ENCODE peak calls at places on chromosomes 12 and 14, in nine cellular contexts. K is OCI-LY7, C is brain microvascular endothelial cell, Q is lung, A is bronchial epithelial cell, H is Panc1, E is DND-41, R is astrocyte, Z is endothelial cell of umbilical vein. Y is an unnamed sample. For H3K36me3, the result is how much of the 10 kb centered on the place peaks cover.

GRCh38 chr14:51323492-51323891 is 83.4 kb downstream of the TMX1 start:
- DNase-seq in K (no peak), C (no peak), Q (no peak), A (no peak), H (no peak), E (no peak), R (no peak), Z (no peak), Y (no peak)

GRCh38 chr12:25251749-25252148 is 1.0 kb upstream of the KRAS start:
- DNase-seq in K (no peak), C (no peak), Q (no peak), A (no peak), H (no peak), E (no peak), R (no peak), Z (no peak), Y (no peak)

GRCh38 chr14:27739657-27740156 is 1026.9 kb upstream of the FOXG1 start:
- DNase-seq in K (no peak), C (no peak), Q (no peak), A (no peak), H (no peak), E (no peak), R (no peak), Z (no peak), Y (no peak)

GRCh38 chr14:74018029-74018703 is 922 bp downstream of the ENTPD5 start:
- DNase-seq in K (no peak), C (no peak), Q (no peak), A (peak), H (no peak), E (peak), R (peak), Z (peak), Y (peak)

GRCh38 chr14:88597038-88597437 is 34.2 kb downstream of the ZC3H14 start:
- DNase-seq in K (no peak), C (no peak), Q (no peak), A (no peak), H (no peak), E (no peak), R (no peak), Z (no peak), Y (no peak)

GRCh38 chr12:6768385-6769002 is 2.3 kb downstream of the PTMS start:
- DNase-seq in K (no peak), C (no peak), Q (no peak), A (no peak), H (no peak), E (no peak), R (no peak), Z (peak), Y (no peak)

GRCh38 chr12:55716582-55717396 is 943 bp downstream of the BLOC1S1 start:
- DNase-seq in K (no peak), C (no peak), Q (no peak), A (no peak), H (no peak), E (no peak), R (no peak), Z (no peak), Y (no peak)

GRCh38 chr12:108004368-108004767 is 124.7 kb upstream of the WSCD2 start:
- DNase-seq in K (peak), C (no peak), Q (no peak), A (peak), H (no peak), E (peak), R (no peak), Z (no peak), Y (no peak)

DNA sequence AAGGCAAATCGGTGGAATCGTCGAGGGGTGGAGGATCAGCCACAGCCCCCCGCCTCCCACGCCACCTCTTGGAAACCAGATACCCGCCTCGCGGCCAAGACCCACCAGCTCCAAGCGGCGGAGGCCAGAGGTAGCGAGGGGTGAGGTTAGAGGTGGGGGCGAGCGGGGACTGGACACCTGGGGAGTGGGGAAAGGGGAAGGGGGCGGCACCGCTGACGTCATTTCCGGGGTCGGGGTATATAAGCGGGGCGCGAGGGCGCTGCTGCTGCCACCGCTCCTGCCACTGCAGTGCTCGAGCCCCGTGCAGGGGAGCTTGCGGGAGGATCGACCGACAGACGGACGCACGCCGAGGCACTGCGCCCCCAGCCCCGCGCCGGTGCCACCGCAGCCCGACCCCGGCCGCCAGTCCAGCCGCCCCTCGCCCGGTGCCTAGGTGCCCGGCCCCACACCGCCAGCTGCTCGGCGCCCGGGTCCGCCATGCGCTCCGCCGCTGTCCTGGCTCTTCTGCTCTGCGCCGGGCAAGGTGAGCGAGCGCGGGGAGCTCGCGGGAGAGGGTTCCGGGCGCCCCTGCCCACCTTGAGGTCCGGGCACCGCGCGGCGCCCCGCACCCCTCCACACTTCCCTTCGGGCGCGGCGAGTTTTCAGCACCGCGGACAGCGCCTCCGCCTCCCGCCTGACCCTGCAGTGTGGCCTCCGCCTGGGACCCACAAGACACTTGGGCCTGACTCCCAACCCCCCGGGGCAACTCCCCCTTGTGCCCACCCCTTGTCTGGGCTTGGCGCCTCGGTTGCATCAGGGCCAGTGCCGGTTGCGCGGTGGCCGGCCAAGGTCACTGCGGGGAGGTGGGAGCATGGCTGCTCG is at the start of gene CHGA:
- DNase-seq in K (peak), C (peak), Q (peak), A (no peak), H (no peak), E (peak), R (peak), Z (peak), Y (peak)
- H3K4me3 ChIP-seq in K (peak), C (no peak), Q (no peak), A (no peak), H (no peak), E (no peak), R (no peak), Z (no peak), Y (no peak)

GRCh38 chr14:29724991-29725390 is 202.7 kb downstream of the PRKD1 start:
- DNase-seq in K (no peak), C (no peak), Q (peak), A (peak), H (no peak), E (no peak), R (peak), Z (no peak), Y (no peak)
- TF ChIP-seq CTCF in K (no peak), C (no peak), Q (no peak), A (no peak), H (no peak), E (no peak), R (no peak), Z (no peak), Y (no peak)

DNA sequence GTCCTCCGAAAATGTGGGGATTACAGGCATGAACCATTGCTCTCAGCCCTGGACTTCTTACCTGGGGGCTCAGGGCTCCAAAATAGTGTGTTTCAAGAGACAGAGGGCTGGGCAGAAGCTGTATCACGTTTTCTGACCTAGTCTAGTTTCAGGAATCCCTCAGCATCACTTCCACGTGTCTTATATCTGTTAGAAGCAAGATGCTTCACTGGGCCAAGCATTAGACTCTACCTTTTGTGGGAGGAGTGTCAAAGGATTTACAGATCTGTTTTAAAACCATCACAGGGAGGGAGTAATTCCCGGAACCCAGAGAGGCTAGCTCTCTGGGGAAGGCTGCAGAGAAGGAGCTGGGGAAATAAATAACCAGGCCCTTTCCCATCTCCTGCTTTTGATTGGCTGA is 33.4 kb upstream of the ALDH2 start:
- DNase-seq in K (no peak), C (no peak), Q (no peak), A (no peak), H (no peak), E (no peak), R (no peak), Z (no peak), Y (no peak)
- H3K36me3 ChIP-seq in K (under half), C (under half), Q (under half), A (under half), H (under half), E (under half), R (under half), Z (under half), Y (under half)

GRCh38 chr14:104117341-104118005 is 20.9 kb upstream of the KIF26A start:
- DNase-seq in K (no peak), C (no peak), Q (no peak), A (no peak), H (no peak), E (no peak), R (no peak), Z (no peak), Y (no peak)

GRCh38 chr14:104115131-104115600 is 23.2 kb upstream of the KIF26A start:
- DNase-seq in K (no peak), C (no peak), Q (no peak), A (no peak), H (no peak), E (no peak), R (no peak), Z (no peak), Y (no peak)

GRCh38 chr14:104115691-104116543 is 22.5 kb upstream of the KIF26A start:
- DNase-seq in K (no peak), C (no peak), Q (peak), A (peak), H (no peak), E (no peak), R (no peak), Z (no peak), Y (no peak)

GRCh38 chr14:104118006-104118844 is 20.2 kb upstream of the KIF26A start:
- DNase-seq in K (no peak), C (no peak), Q (no peak), A (no peak), H (no peak), E (no peak), R (no peak), Z (no peak), Y (no peak)

GRCh38 chr14:104116544-104117340 is 21.6 kb upstream of the KIF26A start:
- DNase-seq in K (no peak), C (no peak), Q (peak), A (peak), H (no peak), E (no peak), R (no peak), Z (no peak), Y (no peak)
- H3K4me3 ChIP-seq in K (no peak), C (no peak), Q (peak), A (peak), H (peak), E (no peak), R (no peak), Z (peak), Y (no peak)

DNA sequence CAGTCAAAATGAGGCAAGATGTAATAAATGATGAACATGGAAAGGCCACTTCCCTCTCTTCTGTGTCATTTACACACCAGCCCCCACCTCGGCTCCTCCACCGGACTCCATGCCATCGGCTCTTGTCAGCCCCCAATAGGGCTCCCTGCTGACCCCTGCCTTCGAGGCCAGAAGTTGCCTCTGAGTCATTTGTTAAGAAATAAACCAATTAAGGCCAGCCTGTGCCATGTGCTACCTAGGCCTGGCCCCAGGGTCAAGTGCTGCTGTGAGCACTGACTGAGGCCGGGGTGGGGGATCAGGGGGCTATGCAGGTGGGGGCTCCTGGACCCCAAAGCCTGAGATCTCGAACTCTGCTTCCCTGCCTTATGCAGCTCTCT is 53.2 kb downstream of the TESC start:
- DNase-seq in K (peak), C (no peak), Q (no peak), A (no peak), H (no peak), E (no peak), R (no peak), Z (no peak), Y (no peak)
- TF ChIP-seq CTCF in K (peak), C (no peak), Q (no peak), A (no peak), H (no peak), E (peak), R (no peak), Z (no peak), Y (no peak)

GRCh38 chr12:3016191-3016590 is 57.0 kb downstream of the TEAD4 start:
- DNase-seq in K (no peak), C (no peak), Q (no peak), A (no peak), H (no peak), E (no peak), R (no peak), Z (no peak), Y (no peak)

GRCh38 chr12:3012786-3013185 is 53.6 kb downstream of the TEAD4 start:
- DNase-seq in K (no peak), C (peak), Q (no peak), A (no peak), H (no peak), E (no peak), R (peak), Z (no peak), Y (no peak)

GRCh38 chr12:3017281-3017680 is 58.1 kb downstream of the TEAD4 start:
- DNase-seq in K (no peak), C (no peak), Q (no peak), A (no peak), H (no peak), E (no peak), R (no peak), Z (no peak), Y (no peak)

GRCh38 chr12:3014641-3015040 is 55.4 kb downstream of the TEAD4 start:
- DNase-seq in K (no peak), C (peak), Q (no peak), A (no peak), H (no peak), E (no peak), R (no peak), Z (no peak), Y (no peak)

DNA sequence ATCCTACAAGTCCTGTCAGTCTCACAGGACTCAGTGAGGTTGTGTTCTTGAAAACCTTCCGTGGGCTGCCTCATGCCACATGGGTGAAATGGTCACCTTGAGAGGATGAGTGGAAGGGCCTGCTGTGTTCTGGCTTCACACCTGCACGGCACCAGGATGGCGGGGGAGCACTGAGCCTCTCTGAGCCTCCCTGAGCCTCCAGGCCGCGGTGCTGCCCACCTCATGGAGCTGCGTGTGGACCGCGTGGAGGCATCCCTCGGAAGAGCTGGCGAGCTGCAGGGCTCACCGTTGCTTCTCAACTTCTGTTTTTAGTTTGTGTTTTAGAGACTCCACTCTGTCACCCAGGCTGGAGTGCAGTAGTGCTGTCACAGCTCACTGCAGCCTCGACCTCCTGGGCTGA is 56.2 kb downstream of the TEAD4 start:
- DNase-seq in K (no peak), C (no peak), Q (no peak), A (no peak), H (no peak), E (no peak), R (no peak), Z (no peak), Y (no peak)
- H3K36me3 ChIP-seq in K (under half), C (under half), Q (under half), A (under half), H (under half), E (under half), R (under half), Z (under half), Y (under half)

GRCh38 chr12:27685274-27685673 is 11.0 kb upstream of the REP15 start:
- DNase-seq in K (no peak), C (no peak), Q (no peak), A (no peak), H (no peak), E (no peak), R (no peak), Z (no peak), Y (no peak)

GRCh38 chr12:27682534-27682933 is 13.7 kb upstream of the REP15 start:
- DNase-seq in K (no peak), C (peak), Q (no peak), A (no peak), H (no peak), E (no peak), R (peak), Z (no peak), Y (no peak)

GRCh38 chr12:27689558-27690180 is 6.6 kb upstream of the REP15 start:
- DNase-seq in K (no peak), C (no peak), Q (no peak), A (no peak), H (no peak), E (no peak), R (no peak), Z (no peak), Y (no peak)

GRCh38 chr12:27688671-27689070 is 7.6 kb upstream of the REP15 start:
- DNase-seq in K (no peak), C (no peak), Q (no peak), A (no peak), H (no peak), E (no peak), R (no peak), Z (no peak), Y (no peak)

GRCh38 chr12:27686147-27686546 is 10.1 kb upstream of the REP15 start:
- DNase-seq in K (no peak), C (no peak), Q (no peak), A (no peak), H (no peak), E (no peak), R (no peak), Z (no peak), Y (no peak)
- H3K4me3 ChIP-seq in K (no peak), C (no peak), Q (no peak), A (no peak), H (no peak), E (no peak), R (no peak), Z (no peak), Y (no peak)

Y was measured in GM06990.